ENCODE peak calls at places on chromosomes 5 and 9, in five cellular contexts. One of them, this sample, is unnamed.

GRCh38 chr9:4640027-4640426 is 22.1 kb upstream of the PLPP6 start:
- DNase-seq in H9: no peak
- DNase-seq in H1: no peak
- DNase-seq in mesenchymal stem cell: peak; percentile 22
- DNase-seq in IMR-90: no peak
- DNase-seq in this sample: no peak

GRCh38 chr9:83434254-83434653 is 103.9 kb downstream of the FRMD3 start:
- DNase-seq in H9: no peak
- DNase-seq in H1: no peak
- DNase-seq in mesenchymal stem cell: no peak
- DNase-seq in IMR-90: no peak
- DNase-seq in this sample: no peak

GRCh38 chr5:138903113-138903789 is 28.1 kb upstream of the LRRTM2 start:
- DNase-seq in H9: no peak
- DNase-seq in H1: no peak
- DNase-seq in mesenchymal stem cell: peak; percentile 79
- DNase-seq in IMR-90: peak; percentile 78
- DNase-seq in this sample: no peak

GRCh38 chr5:176995122-176995490 is 11.5 kb downstream of the UIMC1 start:
- DNase-seq in H9: no peak
- DNase-seq in H1: no peak
- DNase-seq in mesenchymal stem cell: no peak
- DNase-seq in IMR-90: no peak
- DNase-seq in this sample: peak; percentile 19

GRCh38 chr9:114906922-114907571 is 23.3 kb downstream of the TNFSF8 start:
- DNase-seq in H9: peak; percentile 87
- DNase-seq in H1: peak; percentile 54
- DNase-seq in mesenchymal stem cell: peak; percentile 68
- DNase-seq in IMR-90: peak; percentile 61
- DNase-seq in this sample: peak; percentile 96

GRCh38 chr5:176716320-176716719 is 69.0 kb downstream of the TSPAN17 start:
- DNase-seq in H9: no peak
- DNase-seq in H1: no peak
- DNase-seq in mesenchymal stem cell: peak; percentile 4
- DNase-seq in IMR-90: peak; percentile 77
- DNase-seq in this sample: no peak

GRCh38 chr9:96177719-96178028 is 124.3 kb downstream of the HSD17B3 start:
- DNase-seq in H9: no peak
- DNase-seq in H1: no peak
- DNase-seq in mesenchymal stem cell: no peak
- DNase-seq in IMR-90: no peak
- DNase-seq in this sample: no peak

GRCh38 chr9:32350682-32351081 is 33.8 kb upstream of the ACO1 start:
- DNase-seq in H9: no peak
- DNase-seq in H1: no peak
- DNase-seq in mesenchymal stem cell: peak; percentile 13
- DNase-seq in IMR-90: peak; percentile 17
- DNase-seq in this sample: peak; percentile 33

GRCh38 chr9:13369426-13369825 is 89.9 kb upstream of the MPDZ start:
- DNase-seq in H9: no peak
- DNase-seq in H1: no peak
- DNase-seq in mesenchymal stem cell: no peak
- DNase-seq in IMR-90: no peak
- DNase-seq in this sample: no peak

GRCh38 chr9:135822383-135822755 is 85.0 kb downstream of the CAMSAP1 start:
- DNase-seq in H9: no peak
- DNase-seq in H1: no peak
- DNase-seq in mesenchymal stem cell: no peak
- DNase-seq in IMR-90: no peak
- DNase-seq in this sample: no peak

GRCh38 chr5:115577741-115578140 is 24.5 kb downstream of the TICAM2 start:
- DNase-seq in H9: no peak
- DNase-seq in H1: no peak
- DNase-seq in mesenchymal stem cell: no peak
- DNase-seq in IMR-90: no peak
- DNase-seq in this sample: no peak

GRCh38 chr5:177301503-177302165 is 1.9 kb downstream of the RAB24 start:
- DNase-seq in H9: no peak
- DNase-seq in H1: no peak
- DNase-seq in mesenchymal stem cell: no peak
- DNase-seq in IMR-90: no peak
- DNase-seq in this sample: peak; percentile 55

GRCh38 chr9:124870723-124871122 is 8.8 kb downstream of the ARPC5L start:
- DNase-seq in H9: no peak
- DNase-seq in H1: no peak
- DNase-seq in mesenchymal stem cell: no peak
- DNase-seq in IMR-90: no peak
- DNase-seq in this sample: no peak
- H3K4me1 ChIP-seq in H9: peaks cover 6% of the 10 kb centered on the region
- H3K4me1 ChIP-seq in H1: peaks cover 20% of the 10 kb centered on the region
- H3K4me1 ChIP-seq in mesenchymal stem cell: peaks cover 28% of the 10 kb centered on the region
- H3K4me1 ChIP-seq in IMR-90: peaks cover 22% of the 10 kb centered on the region
- H3K4me1 ChIP-seq in this sample: peaks cover 6% of the 10 kb centered on the region

GRCh38 chr9:89748831-89749499 is 144.2 kb downstream of the GADD45G start:
- DNase-seq in H9: no peak
- DNase-seq in H1: no peak
- DNase-seq in mesenchymal stem cell: no peak
- DNase-seq in IMR-90: no peak
- DNase-seq in this sample: no peak
- H2BK5ac ChIP-seq in H9: no peak overlapping the region
- H2BK5ac ChIP-seq in H1: peak overlapping the region; percentile 5
- H2BK5ac ChIP-seq in mesenchymal stem cell: no peak overlapping the region
- H2BK5ac ChIP-seq in IMR-90: no peak overlapping the region
- H2BK5ac ChIP-seq in this sample: no peak overlapping the region

GRCh38 chr5:77767301-77767700 is 8.8 kb downstream of the TBCA start:
- DNase-seq in H9: no peak
- DNase-seq in H1: no peak
- DNase-seq in mesenchymal stem cell: no peak
- DNase-seq in IMR-90: no peak
- DNase-seq in this sample: no peak
- H3K4me2 ChIP-seq in H9: no peak overlapping the region
- H3K4me2 ChIP-seq in H1: no peak overlapping the region
- H3K4me2 ChIP-seq in mesenchymal stem cell: no peak overlapping the region
- H3K4me2 ChIP-seq in IMR-90: no peak overlapping the region
- H3K4me2 ChIP-seq in this sample: no peak overlapping the region

GRCh38 chr5:59571077-59571476 is 322.4 kb downstream of the PDE4D start:
- DNase-seq in H9: no peak
- DNase-seq in H1: no peak
- DNase-seq in mesenchymal stem cell: no peak
- DNase-seq in IMR-90: no peak
- DNase-seq in this sample: no peak
- H3K4me1 ChIP-seq in H9: peaks cover 4% of the 10 kb centered on the region
- H3K4me1 ChIP-seq in H1: peaks cover 5% of the 10 kb centered on the region
- H3K4me1 ChIP-seq in mesenchymal stem cell: peaks cover under 1% of the 10 kb centered on the region
- H3K4me1 ChIP-seq in IMR-90: no peaks in the 10 kb centered on the region
- H3K4me1 ChIP-seq in this sample: peaks cover 4% of the 10 kb centered on the region

GRCh38 chr9:79053613-79054012 is 518.2 kb upstream of the TLE4 start:
- DNase-seq in H9: no peak
- DNase-seq in H1: no peak
- DNase-seq in mesenchymal stem cell: peak; percentile 8
- DNase-seq in IMR-90: no peak
- DNase-seq in this sample: no peak

GRCh38 chr9:79046401-79046800 is 525.4 kb upstream of the TLE4 start:
- DNase-seq in H9: no peak
- DNase-seq in H1: no peak
- DNase-seq in mesenchymal stem cell: no peak
- DNase-seq in IMR-90: peak; percentile 34
- DNase-seq in this sample: no peak

GRCh38 chr9:79054500-79054899 is 517.3 kb upstream of the TLE4 start:
- DNase-seq in H9: no peak
- DNase-seq in H1: no peak
- DNase-seq in mesenchymal stem cell: no peak
- DNase-seq in IMR-90: peak; percentile 60
- DNase-seq in this sample: no peak

DNA sequence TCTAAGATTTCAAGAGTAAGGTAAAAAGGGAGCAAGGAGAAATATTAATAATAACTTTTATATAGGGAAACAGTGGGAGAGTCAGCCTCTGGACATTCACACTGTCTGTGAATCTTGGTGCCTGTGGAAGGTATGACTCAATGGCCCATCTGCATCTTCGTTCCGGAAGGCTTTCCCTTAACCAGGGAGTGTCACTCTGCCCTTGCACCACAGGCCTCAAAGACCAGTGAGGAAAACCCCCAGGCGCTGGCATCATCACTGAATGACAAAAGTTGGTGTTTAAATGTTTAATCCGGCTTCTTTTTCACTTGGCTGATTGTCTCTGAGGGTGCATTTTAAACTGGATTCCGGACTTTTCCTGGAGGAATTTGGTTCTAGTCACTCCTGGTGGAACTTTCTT is 522.4 kb upstream of the TLE4 start:
- DNase-seq in H9: no peak
- DNase-seq in H1: no peak
- DNase-seq in mesenchymal stem cell: no peak
- DNase-seq in IMR-90: no peak
- DNase-seq in this sample: no peak
- H2BK5ac ChIP-seq in H9: no peak overlapping the region
- H2BK5ac ChIP-seq in H1: no peak overlapping the region
- H2BK5ac ChIP-seq in mesenchymal stem cell: no peak overlapping the region
- H2BK5ac ChIP-seq in IMR-90: no peak overlapping the region
- H2BK5ac ChIP-seq in this sample: no peak overlapping the region

GRCh38 chr9:132754236-132754635 is 84.0 kb downstream of the GTF3C4 start:
- DNase-seq in H9: no peak
- DNase-seq in H1: no peak
- DNase-seq in mesenchymal stem cell: no peak
- DNase-seq in IMR-90: no peak
- DNase-seq in this sample: no peak

GRCh38 chr9:132753593-132753880 is 83.3 kb downstream of the GTF3C4 start:
- DNase-seq in H9: no peak
- DNase-seq in H1: no peak
- DNase-seq in mesenchymal stem cell: no peak
- DNase-seq in IMR-90: no peak
- DNase-seq in this sample: no peak

GRCh38 chr9:132755096-132755495 is 84.8 kb downstream of the GTF3C4 start:
- DNase-seq in H9: no peak
- DNase-seq in H1: no peak
- DNase-seq in mesenchymal stem cell: no peak
- DNase-seq in IMR-90: no peak
- DNase-seq in this sample: no peak

GRCh38 chr9:132757031-132757430 is 86.8 kb downstream of the GTF3C4 start:
- DNase-seq in H9: no peak
- DNase-seq in H1: no peak
- DNase-seq in mesenchymal stem cell: no peak
- DNase-seq in IMR-90: no peak
- DNase-seq in this sample: no peak

DNA sequence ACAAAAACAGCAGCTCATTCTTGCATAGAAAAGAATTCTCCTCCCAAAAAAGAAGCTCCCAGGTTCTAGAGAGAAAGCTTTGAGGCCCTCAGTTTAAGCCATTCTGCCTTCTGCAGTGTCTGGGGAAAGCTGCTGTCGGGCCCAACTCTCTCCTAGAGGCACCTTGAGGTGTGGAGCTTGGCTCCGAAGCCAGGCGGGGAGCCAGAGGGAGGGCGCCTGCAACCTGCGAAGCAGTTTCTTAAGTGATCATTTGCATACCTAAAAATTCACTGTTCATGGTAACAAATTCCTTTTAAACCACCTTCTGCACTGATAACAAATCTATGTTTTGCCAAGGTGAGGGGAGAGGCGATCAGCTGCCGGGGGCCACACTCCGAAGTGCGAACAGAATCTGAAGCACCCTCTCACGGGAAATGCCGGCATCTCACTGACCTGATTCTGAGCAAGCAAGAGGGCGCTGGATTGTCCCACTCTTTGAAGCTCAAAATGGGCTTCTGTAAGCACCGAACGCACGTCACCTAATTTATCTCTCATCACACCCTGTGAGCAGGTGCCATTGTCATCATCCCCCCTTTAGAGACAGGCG is 86.0 kb downstream of the GTF3C4 start:
- DNase-seq in H9: no peak
- DNase-seq in H1: no peak
- DNase-seq in mesenchymal stem cell: no peak
- DNase-seq in IMR-90: no peak
- DNase-seq in this sample: no peak
- H3K4me2 ChIP-seq in H9: no peak overlapping the region
- H3K4me2 ChIP-seq in H1: no peak overlapping the region
- H3K4me2 ChIP-seq in mesenchymal stem cell: no peak overlapping the region
- H3K4me2 ChIP-seq in IMR-90: no peak overlapping the region
- H3K4me2 ChIP-seq in this sample: no peak overlapping the region